ENCODE peak calls at places on chromosomes 3 and 15, in six cellular contexts. Z, G, O, N, V and H are unnamed samples.

GRCh38 chr15:94414921-94415320 is 183.6 kb downstream of the MCTP2 start:
- DNase-seq in Z (no peak), V (peak), O (peak), N (no peak), G (no peak), H (no peak)

GRCh38 chr3:194472290-194472920 is 14.4 kb downstream of the ATP13A3 start:
- DNase-seq in V (peak), G (peak), O (peak), N (no peak), Z (no peak), H (no peak)

GRCh38 chr3:64104691-64105101 is 81.4 kb upstream of the PSMD6 start:
- DNase-seq in V (no peak), O (no peak), Z (no peak), N (no peak), G (no peak), H (no peak)

GRCh38 chr3:45145223-45145622 is 955 bp downstream of the CDCP1 start:
- DNase-seq in O (peak), Z (no peak), N (no peak), G (no peak), V (no peak), H (no peak)

GRCh38 chr3:159855599-159856495 is 132.8 kb upstream of the IL12A start:
- DNase-seq in N (no peak), O (peak), V (peak), Z (no peak), G (no peak), H (no peak)

GRCh38 chr15:27086146-27086545 is 115.2 kb downstream of the GABRG3 start:
- DNase-seq in V (peak), O (peak), G (peak), Z (no peak), N (no peak), H (peak)

GRCh38 chr3:187015903-187016638 is 85.7 kb downstream of the ST6GAL1 start:
- DNase-seq in V (no peak), Z (no peak), N (peak), O (no peak), G (no peak), H (no peak)

GRCh38 chr15:78915341-78916087 is 29.3 kb downstream of the CTSH start:
- DNase-seq in O (no peak), V (no peak), Z (no peak), G (no peak), N (peak), H (no peak)

GRCh38 chr3:33096103-33096868 is 660 bp downstream of the GLB1 start:
- DNase-seq in Z (peak), O (peak), N (peak), V (peak), G (peak), H (peak)

GRCh38 chr3:135240426-135240825 is 445.4 kb downstream of the EPHB1 start:
- DNase-seq in V (peak), Z (no peak), G (no peak), N (no peak), O (peak), H (peak)

GRCh38 chr3:23944007-23944760 is 902 bp upstream of the NR1D2 start:
- DNase-seq in O (no peak), G (no peak), V (no peak), Z (no peak), N (no peak), H (no peak)

GRCh38 chr3:171704002-171704401 is 106.3 kb downstream of the PLD1 start:
- DNase-seq in O (peak), Z (no peak), V (peak), G (no peak), N (peak), H (peak)

GRCh38 chr3:158768361-158768787 is 33.5 kb upstream of the MFSD1 start:
- DNase-seq in Z (no peak), N (peak), G (peak), O (peak), V (peak), H (no peak)

GRCh38 chr15:71701808-71702207 is 108.5 kb upstream of the NR2E3 start:
- DNase-seq in N (no peak), O (no peak), Z (no peak), V (no peak), G (no peak), H (no peak)

GRCh38 chr3:19948192-19948591 is 1.3 kb downstream of the RAB5A start:
- DNase-seq in O (no peak), Z (no peak), V (no peak), N (no peak), G (no peak), H (no peak)

GRCh38 chr3:141403576-141403975 is 35.3 kb downstream of the ZBTB38 start:
- DNase-seq in V (no peak), N (no peak), Z (no peak), G (no peak), O (no peak), H (no peak)

GRCh38 chr3:141405581-141405980 is 37.3 kb downstream of the ZBTB38 start:
- DNase-seq in N (no peak), G (no peak), Z (no peak), O (no peak), V (no peak), H (no peak)

GRCh38 chr3:141407043-141407442 is 38.7 kb downstream of the ZBTB38 start:
- DNase-seq in V (no peak), O (no peak), N (peak), Z (no peak), G (peak), H (no peak)

GRCh38 chr3:141406265-141406664 is 38.0 kb downstream of the ZBTB38 start:
- DNase-seq in V (no peak), G (no peak), O (no peak), N (no peak), Z (no peak), H (no peak)

GRCh38 chr3:141405025-141405424 is 36.7 kb downstream of the ZBTB38 start:
- DNase-seq in G (no peak), Z (no peak), V (no peak), N (no peak), O (no peak), H (no peak)
- H3K27ac ChIP-seq in G (peak), Z (no peak), V (no peak), N (peak), O (no peak), H (no peak)

DNA sequence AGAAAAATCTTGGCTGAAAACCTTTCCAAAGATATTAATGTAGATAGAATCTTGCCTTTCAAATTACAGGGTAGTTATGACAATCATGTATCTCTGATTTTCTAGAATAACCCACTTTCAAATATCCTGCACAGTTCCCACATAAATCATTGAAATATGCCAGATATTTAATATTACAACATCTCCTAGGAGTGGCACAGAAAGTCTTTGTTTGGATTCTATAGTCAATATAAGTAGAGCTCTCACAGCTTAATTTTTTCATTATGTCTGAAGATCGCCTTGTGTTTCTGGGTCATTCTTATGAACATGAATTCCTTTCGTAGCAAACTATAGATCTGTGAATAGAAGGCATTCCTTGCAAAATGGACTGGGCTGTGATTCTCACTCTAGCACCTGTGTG is 5.0 kb downstream of the RARB start:
- DNase-seq in G (no peak), N (no peak), Z (no peak), O (no peak), V (no peak), H (no peak)
- H3K27ac ChIP-seq in G (peak), N (no peak), Z (no peak), O (no peak), V (no peak), H (no peak)

GRCh38 chr3:129139911-129140310 is 18.3 kb upstream of the RAB43 start:
- DNase-seq in Z (no peak), O (no peak), V (no peak), N (no peak), G (no peak), H (no peak)

GRCh38 chr3:129144786-129145185 is 16.1 kb downstream of the ISY1 start:
- DNase-seq in Z (no peak), N (no peak), V (no peak), G (no peak), O (no peak), H (no peak)
- H3K27ac ChIP-seq in Z (no peak), N (no peak), V (no peak), G (no peak), O (no peak), H (no peak)

DNA sequence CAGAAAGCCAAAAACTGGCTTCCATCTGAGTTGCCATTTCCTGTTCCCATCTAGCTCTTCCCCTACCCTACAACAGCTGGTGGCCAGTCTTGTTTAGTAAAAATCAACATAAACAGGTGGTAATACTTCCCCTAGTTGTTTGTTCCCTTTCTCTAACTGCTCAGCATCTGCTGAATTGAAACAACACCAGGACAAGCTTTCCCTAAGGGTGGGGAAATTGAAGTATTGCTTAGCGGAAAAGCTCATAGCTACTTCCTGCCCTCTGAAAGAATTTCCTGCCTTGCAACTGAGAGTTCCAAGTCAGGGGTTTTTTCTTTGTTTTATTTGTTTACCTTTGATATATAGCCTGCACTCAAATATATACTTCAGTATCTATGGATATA is 66.8 kb downstream of the HMG20A start:
- DNase-seq in O (no peak), V (no peak), Z (no peak), G (no peak), N (no peak), H (no peak)
- H3K27ac ChIP-seq in O (no peak), V (no peak), Z (no peak), G (no peak), N (no peak), H (no peak)

GRCh38 chr15:38070778-38071177 is 136.3 kb downstream of the TMCO5A start:
- DNase-seq in N (no peak), Z (no peak), V (no peak), O (no peak), G (no peak), H (no peak)

GRCh38 chr15:38066612-38067011 is 132.2 kb downstream of the TMCO5A start:
- DNase-seq in G (no peak), Z (no peak), O (peak), N (no peak), V (no peak), H (no peak)

GRCh38 chr15:38069001-38069400 is 134.6 kb downstream of the TMCO5A start:
- DNase-seq in N (peak), V (peak), O (no peak), G (peak), Z (no peak), H (no peak)

GRCh38 chr15:38069506-38069905 is 135.1 kb downstream of the TMCO5A start:
- DNase-seq in G (peak), Z (no peak), N (peak), O (no peak), V (peak), H (no peak)

DNA sequence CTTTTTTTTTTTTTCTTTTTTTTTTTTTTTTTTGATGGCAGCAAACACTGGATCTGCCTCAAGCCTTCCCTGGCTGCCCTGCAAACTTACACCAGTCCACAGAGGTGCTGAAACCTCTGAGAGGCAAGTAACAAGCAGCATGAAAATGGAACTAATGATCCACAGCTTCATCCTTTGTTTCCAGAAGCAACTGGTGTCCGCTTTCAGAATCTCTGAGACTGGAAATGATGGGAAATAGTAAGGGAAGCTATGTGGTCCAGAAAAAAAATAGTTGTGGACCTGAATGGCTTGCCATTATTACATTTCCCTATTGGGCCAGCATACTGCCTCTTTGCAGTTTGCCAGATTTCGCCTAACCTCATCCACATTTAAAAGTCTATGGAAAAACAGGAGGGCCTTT is 134.2 kb downstream of the TMCO5A start:
- DNase-seq in V (peak), N (no peak), G (no peak), O (no peak), Z (no peak), H (no peak)
- H3K27ac ChIP-seq in V (peak), N (peak), G (peak), O (no peak), Z (no peak), H (no peak)

DNA sequence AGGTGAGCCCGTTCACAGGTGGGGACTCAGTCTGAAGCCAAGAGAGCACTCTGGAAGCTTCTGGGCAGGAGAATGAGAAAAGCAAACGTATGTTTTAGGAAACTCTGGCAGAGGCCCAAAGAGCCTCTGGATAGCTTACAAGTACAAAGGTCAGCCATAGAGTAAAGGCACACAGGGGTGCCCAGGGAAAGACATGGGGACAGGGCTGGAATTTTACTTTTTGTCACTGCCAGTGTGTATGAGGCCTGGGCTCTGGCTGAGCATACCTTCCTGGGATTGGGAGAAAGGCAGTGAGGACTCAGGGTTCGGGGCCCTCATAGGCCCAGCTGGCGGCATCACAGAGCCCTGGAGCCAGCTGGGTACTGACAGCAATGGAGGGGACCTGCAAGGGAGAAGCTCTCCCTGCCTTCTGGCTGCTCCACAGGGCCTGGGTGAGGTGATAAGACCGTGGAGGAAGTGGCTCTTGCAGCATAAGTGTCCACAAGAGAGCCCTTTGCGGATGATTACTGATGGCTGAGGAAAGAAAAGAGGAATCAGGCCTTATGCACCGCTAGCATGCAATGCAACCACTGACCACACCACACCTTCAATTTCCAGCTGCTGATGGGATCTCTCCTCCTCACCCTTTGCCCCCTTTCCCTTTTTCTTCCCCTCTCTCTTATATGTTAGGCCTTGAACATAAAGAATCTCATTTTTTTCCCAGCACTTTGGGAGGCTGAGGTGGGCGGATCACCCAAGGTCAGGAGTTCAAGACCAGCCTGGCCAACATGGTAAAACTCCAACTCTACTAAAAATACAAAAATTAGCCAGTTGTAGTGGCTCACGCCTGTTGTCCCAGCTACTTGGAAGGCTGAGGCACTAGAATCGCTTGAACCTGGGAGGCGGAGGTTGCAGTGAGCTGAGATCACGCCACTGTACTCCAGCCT is 25.1 kb upstream of the BCL2L10 start:
- DNase-seq in O (no peak), N (peak), G (no peak), Z (no peak), V (no peak), H (no peak)
- H3K27ac ChIP-seq in O (no peak), N (peak), G (peak), Z (no peak), V (no peak), H (no peak)

GRCh38 chr15:74845208-74845568 is 2.2 kb upstream of the ULK3 start:
- DNase-seq in V (no peak), O (no peak), G (no peak), Z (peak), N (no peak), H (no peak)

GRCh38 chr15:74842581-74843444 is at the start of gene ULK3:
- DNase-seq in G (peak), N (peak), O (peak), Z (peak), V (peak), H (peak)

GRCh38 chr15:74844319-74845207 is 1.6 kb upstream of the ULK3 start:
- DNase-seq in V (peak), G (no peak), N (no peak), O (no peak), Z (no peak), H (peak)

GRCh38 chr15:74843445-74843828 is 481 bp upstream of the ULK3 start:
- DNase-seq in N (no peak), V (no peak), O (no peak), Z (no peak), G (no peak), H (no peak)

GRCh38 chr15:74843891-74844299 is 939 bp upstream of the ULK3 start:
- DNase-seq in O (no peak), N (no peak), Z (no peak), G (no peak), V (peak), H (peak)
- H3K27ac ChIP-seq in O (no peak), N (peak), Z (peak), G (peak), V (no peak), H (peak)

GRCh38 chr3:145384307-145384706 is 776.7 kb downstream of the PLOD2 start:
- DNase-seq in Z (no peak), G (no peak), N (no peak), O (no peak), V (no peak), H (no peak)

DNA sequence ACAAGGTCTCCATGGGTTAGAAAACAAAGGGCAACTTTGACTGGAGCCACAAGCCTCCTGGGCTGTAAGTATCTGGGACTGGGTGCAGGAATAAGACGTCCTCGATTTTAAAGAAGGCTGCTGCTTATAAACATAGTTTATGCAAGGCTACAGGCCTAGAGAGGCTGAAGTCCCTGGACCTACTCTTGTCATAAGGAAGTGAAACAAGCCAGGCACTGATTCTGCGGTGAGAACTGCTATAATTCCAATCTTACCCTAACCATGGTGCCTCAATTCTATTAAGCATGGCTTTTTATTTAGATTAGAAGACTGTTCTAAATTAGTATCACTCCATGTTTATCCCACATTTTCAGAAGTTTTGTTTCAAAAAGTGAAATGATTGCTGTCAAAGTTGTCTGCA is 777.6 kb downstream of the PLOD2 start:
- DNase-seq in V (no peak), N (no peak), O (no peak), Z (no peak), G (no peak), H (no peak)
- H3K27ac ChIP-seq in V (no peak), N (no peak), O (no peak), Z (no peak), G (no peak), H (no peak)

GRCh38 chr15:73517566-73517965 is 74.6 kb downstream of the REC114 start:
- DNase-seq in G (no peak), V (no peak), O (peak), N (no peak), Z (no peak), H (no peak)
- H3K27ac ChIP-seq in G (no peak), V (no peak), O (no peak), N (no peak), Z (no peak), H (no peak)

GRCh38 chr3:141442421-141442820 is 44.4 kb upstream of the RASA2 start:
- DNase-seq in V (no peak), Z (no peak), G (no peak), O (no peak), N (no peak), H (no peak)
- H3K27ac ChIP-seq in V (no peak), Z (no peak), G (peak), O (no peak), N (peak), H (no peak)